ENCODE peak calls at places on chromosomes 6 and 20, in seven cellular contexts. S is stomach, L is uterus, X is body of pancreas, Z is Peyer's patch, W is esophagus squamous epithelium, A is testis. B is an unnamed sample.

GRCh38 chr20:46101957-46102356 is 12.2 kb upstream of the NCOA5 start:
- DNase-seq in S (no peak), W (no peak), L (no peak), Z (no peak), X (no peak), A (no peak), B (no peak)

GRCh38 chr6:34243131-34243771 is 5.6 kb downstream of the SMIM29 start:
- DNase-seq in X (no peak), A (no peak), W (no peak), S (no peak), Z (no peak), L (no peak), B (no peak)

GRCh38 chr6:134529921-134530320 is 212.0 kb upstream of the SGK1 start:
- DNase-seq in Z (no peak), X (no peak), S (no peak), L (no peak), W (no peak), A (no peak), B (no peak)

GRCh38 chr20:36802326-36803223 is 29.0 kb upstream of the DSN1 start:
- DNase-seq in A (no peak), Z (no peak), W (no peak), L (no peak), S (no peak), X (no peak), B (no peak)

GRCh38 chr6:56851541-56852248 is 103.2 kb upstream of the BEND6 start:
- DNase-seq in L (peak), X (peak), S (peak), A (peak), Z (no peak), W (no peak), B (no peak)

GRCh38 chr6:11609324-11610071 is 71.9 kb downstream of the TMEM170B start:
- DNase-seq in S (no peak), L (no peak), Z (no peak), A (no peak), W (no peak), X (no peak), B (no peak)

GRCh38 chr20:20214757-20215275 is 153.1 kb upstream of the INSM1 start:
- DNase-seq in X (no peak), S (no peak), W (no peak), L (no peak), Z (no peak), A (no peak), B (no peak)

GRCh38 chr6:9502991-9503761 is 911.7 kb downstream of the TFAP2A start:
- DNase-seq in X (no peak), L (no peak), A (no peak), W (no peak), Z (no peak), S (no peak), B (no peak)

GRCh38 chr6:138688580-138688979 is 85.0 kb upstream of the CCDC28A start:
- DNase-seq in W (no peak), A (no peak), X (no peak), L (no peak), S (no peak), Z (no peak), B (no peak)

GRCh38 chr6:116764961-116765841 is at the start of gene FAM162B:
- DNase-seq in W (no peak), X (peak), S (no peak), Z (no peak), A (peak), L (peak), B (no peak)

GRCh38 chr6:137357263-137357947 is 136.8 kb downstream of the OLIG3 start:
- DNase-seq in A (no peak), S (no peak), Z (no peak), L (no peak), X (no peak), W (no peak), B (no peak)

GRCh38 chr6:92541457-92542060 is 877.8 kb downstream of the EPHA7 start:
- DNase-seq in Z (no peak), W (no peak), X (no peak), S (no peak), A (no peak), L (no peak), B (no peak)

GRCh38 chr6:138107078-138107751 is at the start of gene PERP:
- DNase-seq in L (peak), S (peak), Z (peak), A (peak), X (peak), W (no peak), B (no peak)

GRCh38 chr20:39010496-39010895 is 48.4 kb downstream of the DHX35 start:
- DNase-seq in W (no peak), Z (no peak), L (no peak), S (no peak), X (no peak), A (no peak), B (no peak)

GRCh38 chr20:60294627-60295026 is 336.4 kb downstream of the CDH26 start:
- DNase-seq in A (no peak), X (no peak), Z (no peak), L (no peak), W (no peak), S (no peak), B (no peak)

GRCh38 chr6:33757906-33758305 is 11.2 kb upstream of the IP6K3 start:
- DNase-seq in X (no peak), A (no peak), W (no peak), S (no peak), L (no peak), Z (no peak), B (no peak)

GRCh38 chr6:150634641-150635292 is 35.1 kb downstream of the PLEKHG1 start:
- DNase-seq in L (no peak), Z (no peak), S (no peak), A (no peak), X (no peak), W (no peak), B (no peak)

GRCh38 chr6:111718990-111719389 is 113.3 kb upstream of the TRAF3IP2 start:
- DNase-seq in X (no peak), S (no peak), L (no peak), A (no peak), Z (no peak), W (no peak), B (no peak)

GRCh38 chr6:167795874-167796667 is 30.6 kb upstream of the AFDN start:
- DNase-seq in S (peak), X (peak), A (peak), Z (no peak), W (no peak), L (no peak), B (peak)

GRCh38 chr20:62952373-62953166 is at the start of gene SLC17A9:
- DNase-seq in L (peak), Z (peak), A (peak), X (peak), S (peak), W (peak), B (no peak)

GRCh38 chr20:61965606-61966491 is 99.8 kb downstream of the TAF4 start:
- DNase-seq in L (no peak), Z (no peak), X (no peak), A (peak), S (no peak), W (no peak), B (no peak)

GRCh38 chr20:13915244-13915643 is 75.2 kb downstream of the SEL1L2 start:
- DNase-seq in W (no peak), S (no peak), A (no peak), Z (no peak), L (no peak), X (peak), B (no peak)

GRCh38 chr6:113858067-113858604 is 991 bp downstream of the MARCKS start:
- DNase-seq in A (peak), X (peak), W (no peak), L (peak), S (peak), Z (peak), B (no peak)
- TF ChIP-seq POLR2A in A (no peak), X (no peak), W (no peak), L (no peak), S (no peak), Z (no peak), B (no peak)

DNA sequence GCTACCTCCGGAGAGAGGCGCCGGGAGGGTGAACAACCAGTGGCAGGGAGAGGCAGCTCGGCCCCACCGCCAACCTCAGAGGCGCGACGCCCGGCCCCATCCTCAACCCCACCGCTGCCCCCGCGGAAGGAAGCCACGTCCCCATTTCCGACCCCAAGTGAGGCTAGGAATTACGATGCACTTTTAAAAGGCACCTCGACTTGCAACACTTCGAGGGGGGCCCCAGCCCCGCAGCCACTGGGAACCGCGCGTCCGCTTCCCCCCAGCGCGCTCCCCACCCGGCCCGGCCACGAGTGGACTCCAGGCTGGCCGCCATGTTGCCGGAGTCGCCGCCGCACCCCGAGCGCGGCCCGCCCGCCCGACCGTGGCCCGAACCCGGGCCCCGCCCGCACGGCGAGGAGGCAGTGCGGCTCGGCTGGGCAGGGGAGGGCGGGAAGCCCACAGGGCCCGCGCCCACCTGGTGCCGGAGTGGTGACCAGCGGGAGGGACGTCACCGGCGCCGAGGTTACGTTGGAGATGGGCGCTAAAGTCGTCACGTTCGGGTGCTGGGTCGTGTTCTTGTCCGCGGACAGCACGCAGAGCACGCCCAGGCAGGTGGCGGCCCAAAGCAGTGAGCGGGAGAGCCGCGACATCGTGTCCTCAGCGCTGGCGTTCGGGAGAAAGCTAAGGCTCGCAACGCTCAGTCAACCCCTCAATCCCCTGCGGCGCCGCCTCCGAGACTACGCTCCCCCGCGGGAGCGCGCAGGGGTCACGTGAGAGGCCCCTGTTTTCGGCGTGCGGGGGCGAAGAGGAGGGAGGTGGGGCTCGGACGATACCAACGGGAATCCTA is at the start of gene CD164:
- DNase-seq in A (peak), Z (peak), X (peak), S (peak), W (peak), L (peak), B (peak)
- TF ChIP-seq POLR2A in A (peak), Z (peak), X (peak), S (no peak), W (no peak), L (peak), B (peak)

DNA sequence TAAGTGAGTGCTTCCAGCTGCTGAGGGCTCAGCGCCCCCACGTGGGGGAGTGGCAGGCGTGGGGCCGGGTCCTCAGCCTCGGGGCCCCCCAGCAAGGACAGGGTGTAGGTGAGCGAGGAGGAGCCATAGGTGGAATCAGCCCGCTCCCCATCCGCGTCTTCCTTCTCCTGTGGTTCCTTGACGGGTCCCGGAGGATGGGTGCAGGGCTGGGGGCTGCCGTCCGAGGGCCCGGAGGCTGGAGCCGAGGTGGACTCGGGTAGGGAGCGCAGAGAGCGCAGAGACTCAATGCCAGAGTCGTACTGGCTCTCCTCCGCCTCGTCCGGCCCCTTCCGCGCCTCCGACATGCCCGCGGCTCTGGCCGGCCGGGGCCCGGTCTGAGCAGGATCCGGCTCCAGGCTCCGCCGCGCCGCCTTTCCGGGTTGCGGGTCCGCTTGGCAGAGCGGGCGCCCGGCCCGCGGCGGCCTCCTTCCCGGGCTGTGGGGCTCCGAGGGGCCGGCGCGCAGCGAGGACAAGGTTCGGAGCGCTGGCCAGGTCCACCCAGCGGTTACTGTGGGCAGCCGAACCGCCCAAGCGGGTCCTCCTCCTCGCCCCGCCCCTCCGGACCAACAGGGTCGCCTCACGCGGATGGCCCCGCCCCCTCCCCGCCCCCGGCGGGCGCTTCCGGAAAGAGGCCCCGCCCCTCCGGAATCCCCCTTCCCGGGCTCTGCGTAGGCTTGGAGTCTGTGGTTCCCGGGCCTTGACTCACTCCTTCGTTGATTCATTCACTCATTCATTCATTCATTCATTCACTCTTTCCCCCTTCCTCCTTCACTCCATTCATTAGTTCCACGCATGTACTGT is at the start of gene NFKBIE:
- DNase-seq in S (peak), W (no peak), Z (peak), X (peak), A (peak), L (peak), B (peak)
- TF ChIP-seq POLR2A in S (no peak), W (no peak), Z (peak), X (peak), A (no peak), L (peak), B (peak)

GRCh38 chr6:18262812-18263560 is 1.3 kb downstream of the DEK start:
- DNase-seq in Z (peak), L (no peak), S (no peak), X (no peak), A (no peak), W (no peak), B (no peak)
- TF ChIP-seq POLR2A in Z (no peak), L (no peak), S (no peak), X (no peak), A (no peak), W (no peak), B (no peak)

DNA sequence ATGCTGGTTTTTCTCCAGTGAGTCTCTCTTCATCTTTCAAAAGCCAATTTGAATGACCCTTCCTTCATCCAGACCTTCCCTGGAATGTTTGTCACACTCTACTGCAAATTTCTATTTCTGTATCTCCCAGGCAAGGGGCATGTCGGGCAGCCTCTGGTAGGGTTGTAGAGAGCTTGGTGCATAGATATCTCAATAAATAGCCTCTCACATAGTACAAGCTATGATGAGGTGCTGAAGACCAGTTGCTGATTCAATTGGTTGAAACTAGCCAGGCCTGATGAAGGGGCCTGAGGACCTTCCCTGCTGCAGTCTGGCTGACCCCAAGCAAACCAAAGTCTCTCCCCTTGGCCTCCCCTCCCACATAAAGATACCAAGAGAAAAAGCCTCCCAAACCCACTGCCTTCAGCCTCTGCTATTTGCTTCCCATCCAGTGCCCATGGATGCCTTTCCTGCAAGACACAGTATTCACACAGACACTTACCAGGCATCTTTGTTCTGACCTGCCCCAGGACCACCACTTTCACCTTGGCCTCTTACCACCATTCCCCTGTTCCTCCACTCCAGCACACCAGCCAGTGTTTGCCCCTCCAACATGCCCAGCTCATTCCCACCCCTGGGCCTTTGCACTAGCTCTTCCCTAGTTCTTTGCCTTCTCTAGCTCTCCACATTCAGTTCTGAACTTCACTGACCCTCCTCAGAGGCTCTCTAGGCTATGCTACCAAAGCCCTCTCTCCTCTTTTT is 125.4 kb downstream of the CEBPB start:
- DNase-seq in W (no peak), A (no peak), Z (no peak), X (no peak), L (no peak), S (no peak), B (no peak)
- TF ChIP-seq POLR2A in W (no peak), A (no peak), Z (no peak), X (no peak), L (no peak), S (no peak), B (no peak)

B was measured in esophagus muscularis mucosa.